ENCODE peak calls at places on chromosomes 16 and 17, in four cellular contexts. One of them, this sample, is unnamed.
A peak's percentile ranks its signal among the peaks of the same experiment; 100 is the strongest.

GRCh38 chr16:68490829-68491575 is 42.7 kb upstream of the SMPD3 start:
- DNase-seq in fibroblast of lung: peak; percentile 71
- DNase-seq in DND-41: peak; percentile 22
- DNase-seq in HCT116: peak; percentile 74
- DNase-seq in this sample: no peak

GRCh38 chr17:80877095-80877828 is 114.4 kb upstream of the CHMP6 start:
- DNase-seq in fibroblast of lung: no peak
- DNase-seq in DND-41: no peak
- DNase-seq in HCT116: no peak
- DNase-seq in this sample: peak; percentile 22

GRCh38 chr17:1724351-1724868 is at the start of gene WDR81:
- DNase-seq in fibroblast of lung: peak; percentile 81
- DNase-seq in DND-41: peak; percentile 90
- DNase-seq in HCT116: peak; percentile 48
- DNase-seq in this sample: peak; percentile 99

GRCh38 chr16:55039511-55039910 is 108.8 kb downstream of the IRX5 start:
- DNase-seq in fibroblast of lung: no peak
- DNase-seq in DND-41: no peak
- DNase-seq in HCT116: no peak
- DNase-seq in this sample: no peak

GRCh38 chr17:38512473-38513058 is 84.3 kb downstream of the ARHGAP23 start:
- DNase-seq in fibroblast of lung: no peak
- DNase-seq in DND-41: no peak
- DNase-seq in HCT116: no peak
- DNase-seq in this sample: peak; percentile 81

GRCh38 chr17:72187544-72187943 is 66.7 kb downstream of the SOX9 start:
- DNase-seq in fibroblast of lung: peak; percentile 65
- DNase-seq in DND-41: no peak
- DNase-seq in HCT116: no peak
- DNase-seq in this sample: no peak

GRCh38 chr17:59327891-59328290 is 3.6 kb upstream of the YPEL2 start:
- DNase-seq in fibroblast of lung: peak; percentile 41
- DNase-seq in DND-41: no peak
- DNase-seq in HCT116: no peak
- DNase-seq in this sample: no peak

GRCh38 chr17:29342148-29342765 is 47.9 kb upstream of the TAOK1 start:
- DNase-seq in fibroblast of lung: no peak
- DNase-seq in DND-41: no peak
- DNase-seq in HCT116: no peak
- DNase-seq in this sample: no peak

GRCh38 chr16:57999971-58000705 is at the start of gene ZNF319:
- DNase-seq in fibroblast of lung: peak; percentile 24
- DNase-seq in DND-41: peak; percentile 29
- DNase-seq in HCT116: no peak
- DNase-seq in this sample: peak; percentile 93

GRCh38 chr17:11298401-11298800 is 57.4 kb downstream of the SHISA6 start:
- DNase-seq in fibroblast of lung: no peak
- DNase-seq in DND-41: no peak
- DNase-seq in HCT116: no peak
- DNase-seq in this sample: no peak

GRCh38 chr16:48365601-48366164 is 19.5 kb downstream of the SIAH1 start:
- DNase-seq in fibroblast of lung: peak; percentile 83
- DNase-seq in DND-41: no peak
- DNase-seq in HCT116: peak; percentile 77
- DNase-seq in this sample: peak; percentile 90

GRCh38 chr17:2192367-2193028 is 111.1 kb downstream of the SMG6 start:
- DNase-seq in fibroblast of lung: peak; percentile 100
- DNase-seq in DND-41: peak; percentile 92
- DNase-seq in HCT116: peak; percentile 48
- DNase-seq in this sample: peak; percentile 81

GRCh38 chr16:59067207-59067606 is 333.1 kb upstream of the GOT2 start:
- DNase-seq in fibroblast of lung: peak; percentile 21
- DNase-seq in DND-41: no peak
- DNase-seq in HCT116: no peak
- DNase-seq in this sample: no peak

GRCh38 chr17:65514082-65514481 is 47.4 kb downstream of the AXIN2 start:
- DNase-seq in fibroblast of lung: peak; percentile 97
- DNase-seq in DND-41: no peak
- DNase-seq in HCT116: no peak
- DNase-seq in this sample: peak; percentile 93

GRCh38 chr16:49594706-49595534 is 221.3 kb downstream of the C16orf78 start:
- DNase-seq in fibroblast of lung: no peak
- DNase-seq in DND-41: no peak
- DNase-seq in HCT116: no peak
- DNase-seq in this sample: no peak

GRCh38 chr16:49598386-49599170 is 225.0 kb downstream of the C16orf78 start:
- DNase-seq in fibroblast of lung: no peak
- DNase-seq in DND-41: no peak
- DNase-seq in HCT116: no peak
- DNase-seq in this sample: peak; percentile 19

GRCh38 chr16:49596119-49596518 is 222.5 kb downstream of the C16orf78 start:
- DNase-seq in fibroblast of lung: peak; percentile 39
- DNase-seq in DND-41: no peak
- DNase-seq in HCT116: no peak
- DNase-seq in this sample: peak; percentile 92

GRCh38 chr16:49597796-49598195 is 224.2 kb downstream of the C16orf78 start:
- DNase-seq in fibroblast of lung: no peak
- DNase-seq in DND-41: no peak
- DNase-seq in HCT116: no peak
- DNase-seq in this sample: no peak

GRCh38 chr16:49596699-49597291 is 223.2 kb downstream of the C16orf78 start:
- DNase-seq in fibroblast of lung: no peak
- DNase-seq in DND-41: no peak
- DNase-seq in HCT116: no peak
- DNase-seq in this sample: no peak
- H3K4me1 ChIP-seq in fibroblast of lung: peaks cover 2% of the 10 kb centered on the region
- H3K4me1 ChIP-seq in DND-41: peaks cover 26% of the 10 kb centered on the region
- H3K4me1 ChIP-seq in HCT116: no peaks in the 10 kb centered on the region
- H3K4me1 ChIP-seq in this sample: peaks cover 15% of the 10 kb centered on the region

GRCh38 chr17:63925615-63926014 is 6.5 kb downstream of the CD79B start:
- DNase-seq in fibroblast of lung: no peak
- DNase-seq in DND-41: no peak
- DNase-seq in HCT116: no peak
- DNase-seq in this sample: peak; percentile 73
- H3K4me3 ChIP-seq in fibroblast of lung: no peak overlapping the region
- H3K4me3 ChIP-seq in DND-41: no peak overlapping the region
- H3K4me3 ChIP-seq in HCT116: no peak overlapping the region
- H3K4me3 ChIP-seq in this sample: no peak overlapping the region

GRCh38 chr16:73026754-73027654 is 20.9 kb downstream of the ZFHX3 start:
- DNase-seq in fibroblast of lung: no peak
- DNase-seq in DND-41: no peak
- DNase-seq in HCT116: no peak
- DNase-seq in this sample: peak; percentile 70
- H3K4me2 ChIP-seq in fibroblast of lung: no peak overlapping the region
- H3K4me2 ChIP-seq in DND-41: no peak overlapping the region
- H3K4me2 ChIP-seq in HCT116: no peak overlapping the region
- H3K4me2 ChIP-seq in this sample: no peak overlapping the region

GRCh38 chr16:46774743-46775177 is 26.6 kb upstream of the MYLK3 start:
- DNase-seq in fibroblast of lung: no peak
- DNase-seq in DND-41: no peak
- DNase-seq in HCT116: no peak
- DNase-seq in this sample: no peak
- H3K4me1 ChIP-seq in fibroblast of lung: no peaks in the 10 kb centered on the region
- H3K4me1 ChIP-seq in DND-41: no peaks in the 10 kb centered on the region
- H3K4me1 ChIP-seq in HCT116: no peaks in the 10 kb centered on the region
- H3K4me1 ChIP-seq in this sample: no peaks in the 10 kb centered on the region

GRCh38 chr16:89193576-89194293 is 6.6 kb downstream of the SLC22A31 start:
- DNase-seq in fibroblast of lung: no peak
- DNase-seq in DND-41: no peak
- DNase-seq in HCT116: no peak
- DNase-seq in this sample: peak; percentile 83
- H3K4me3 ChIP-seq in fibroblast of lung: no peak overlapping the region
- H3K4me3 ChIP-seq in DND-41: no peak overlapping the region
- H3K4me3 ChIP-seq in HCT116: peak overlapping the region; percentile 19
- H3K4me3 ChIP-seq in this sample: no peak overlapping the region

GRCh38 chr17:17937958-17938357 is 34.2 kb downstream of the TOM1L2 start:
- DNase-seq in fibroblast of lung: no peak
- DNase-seq in DND-41: no peak
- DNase-seq in HCT116: no peak
- DNase-seq in this sample: no peak

GRCh38 chr17:17942846-17943245 is 29.4 kb downstream of the TOM1L2 start:
- DNase-seq in fibroblast of lung: peak; percentile 73
- DNase-seq in DND-41: no peak
- DNase-seq in HCT116: no peak
- DNase-seq in this sample: no peak

GRCh38 chr17:17938388-17939107 is 33.7 kb downstream of the TOM1L2 start:
- DNase-seq in fibroblast of lung: peak; percentile 62
- DNase-seq in DND-41: no peak
- DNase-seq in HCT116: no peak
- DNase-seq in this sample: no peak

GRCh38 chr17:17941015-17941414 is 31.2 kb downstream of the TOM1L2 start:
- DNase-seq in fibroblast of lung: no peak
- DNase-seq in DND-41: no peak
- DNase-seq in HCT116: no peak
- DNase-seq in this sample: no peak

DNA sequence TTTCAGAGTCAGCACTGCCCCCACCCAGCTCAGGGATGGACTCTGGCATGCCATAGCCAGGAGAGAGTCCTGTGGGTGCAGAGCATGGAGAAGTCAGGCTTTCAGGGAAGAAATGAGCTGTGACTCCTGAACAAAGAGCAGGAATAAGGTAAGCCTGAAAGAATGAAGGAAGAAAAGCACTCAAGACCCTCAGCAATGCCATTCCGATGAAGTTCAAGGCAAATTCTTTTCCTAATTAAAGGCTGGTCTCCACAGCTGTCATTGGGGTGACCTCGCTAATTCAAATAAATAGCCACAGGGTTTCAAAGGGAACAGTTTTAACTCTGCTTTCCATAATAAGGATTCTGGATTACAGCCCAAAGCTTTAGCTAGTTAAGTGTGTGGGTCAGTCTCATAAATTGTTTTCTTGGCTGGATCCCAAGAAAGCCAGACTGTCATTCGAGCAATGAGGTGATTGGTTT is 31.7 kb downstream of the TOM1L2 start:
- DNase-seq in fibroblast of lung: peak; percentile 90
- DNase-seq in DND-41: no peak
- DNase-seq in HCT116: no peak
- DNase-seq in this sample: peak; percentile 73
- H3K4me2 ChIP-seq in fibroblast of lung: peak overlapping the region; percentile 65
- H3K4me2 ChIP-seq in DND-41: no peak overlapping the region
- H3K4me2 ChIP-seq in HCT116: peak overlapping the region; percentile 40
- H3K4me2 ChIP-seq in this sample: peak overlapping the region; percentile 47

GRCh38 chr16:87696796-87697195 is 69.0 kb downstream of the KLHDC4 start:
- DNase-seq in fibroblast of lung: no peak
- DNase-seq in DND-41: no peak
- DNase-seq in HCT116: no peak
- DNase-seq in this sample: peak; percentile 85
- H3K4me1 ChIP-seq in fibroblast of lung: no peaks in the 10 kb centered on the region
- H3K4me1 ChIP-seq in DND-41: no peaks in the 10 kb centered on the region
- H3K4me1 ChIP-seq in HCT116: no peaks in the 10 kb centered on the region
- H3K4me1 ChIP-seq in this sample: no peaks in the 10 kb centered on the region

DNA sequence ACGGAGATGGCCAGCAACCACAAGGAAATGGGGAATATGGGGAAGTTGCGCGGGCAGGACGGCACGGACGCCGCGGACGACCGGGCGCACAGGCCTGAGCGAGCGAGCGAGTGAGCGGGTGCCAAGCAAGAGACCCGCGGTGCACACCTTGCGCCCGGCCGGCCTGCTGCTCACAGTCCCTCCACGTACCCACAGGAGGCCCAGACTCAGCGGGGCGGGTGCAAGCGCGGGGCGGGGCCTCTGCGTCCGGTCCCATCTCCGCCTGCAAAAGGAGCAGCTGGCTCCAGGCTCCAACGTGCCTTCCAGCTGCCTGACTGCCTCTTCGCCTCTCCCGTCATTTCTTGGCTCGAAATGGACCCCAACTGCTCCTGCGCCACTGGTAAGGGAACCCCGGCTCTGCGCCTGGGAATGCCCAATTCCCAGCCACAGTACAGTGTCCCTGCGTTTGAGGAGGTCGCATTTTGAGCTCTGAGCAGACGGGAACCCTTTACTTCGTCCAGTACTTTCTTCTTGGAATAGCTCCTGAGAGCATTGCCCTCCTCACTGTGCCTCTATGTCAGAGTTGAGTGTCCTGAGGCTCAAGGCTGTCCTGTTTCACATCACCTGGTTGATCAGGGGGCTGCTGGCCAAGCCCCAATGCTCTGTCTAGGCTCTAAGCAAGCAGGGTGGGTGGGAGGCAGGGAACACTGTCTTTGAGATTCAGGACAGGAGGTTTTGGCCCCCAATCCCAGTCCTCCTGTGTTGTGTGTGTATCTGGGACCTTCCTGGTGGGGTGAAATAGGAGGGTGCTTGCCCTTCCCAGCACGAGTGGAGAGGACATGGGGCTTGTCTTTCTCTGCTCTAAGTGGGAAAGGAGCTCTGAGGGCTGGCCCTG is 8.1 kb upstream of the MT1E start:
- DNase-seq in fibroblast of lung: peak; percentile 73
- DNase-seq in DND-41: no peak
- DNase-seq in HCT116: no peak
- DNase-seq in this sample: peak; percentile 88
- H3K4me3 ChIP-seq in fibroblast of lung: peak overlapping the region; percentile 52
- H3K4me3 ChIP-seq in DND-41: no peak overlapping the region
- H3K4me3 ChIP-seq in HCT116: no peak overlapping the region
- H3K4me3 ChIP-seq in this sample: peak overlapping the region; percentile 69

DNA sequence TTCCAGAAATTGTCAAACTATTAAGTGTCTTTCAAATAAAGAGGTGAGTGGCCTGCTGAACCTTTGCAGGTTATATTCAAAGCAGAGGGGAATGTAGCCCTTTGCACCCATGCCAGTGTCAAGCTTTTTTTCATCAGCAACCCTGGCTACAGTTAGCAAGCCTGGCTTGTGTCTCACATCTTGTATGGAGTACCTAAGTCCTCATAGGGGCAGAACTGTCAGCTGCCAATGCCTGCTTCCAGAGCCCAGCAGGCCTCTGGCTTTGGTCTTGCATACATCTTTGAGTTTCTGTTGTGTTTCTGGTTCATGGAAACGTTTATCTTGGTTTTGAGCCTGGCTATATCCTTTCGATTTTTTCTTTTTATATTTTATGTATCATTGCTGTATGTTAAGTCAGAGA is 26.8 kb downstream of the REXO5 start:
- DNase-seq in fibroblast of lung: no peak
- DNase-seq in DND-41: no peak
- DNase-seq in HCT116: no peak
- DNase-seq in this sample: no peak
- H3K4me2 ChIP-seq in fibroblast of lung: no peak overlapping the region
- H3K4me2 ChIP-seq in DND-41: no peak overlapping the region
- H3K4me2 ChIP-seq in HCT116: no peak overlapping the region
- H3K4me2 ChIP-seq in this sample: no peak overlapping the region

GRCh38 chr16:88780100-88781062 is 4.6 kb downstream of the PIEZO1 start:
- DNase-seq in fibroblast of lung: no peak
- DNase-seq in DND-41: no peak
- DNase-seq in HCT116: no peak
- DNase-seq in this sample: peak; percentile 61
- H3K4me1 ChIP-seq in fibroblast of lung: peaks cover 38% of the 10 kb centered on the region
- H3K4me1 ChIP-seq in DND-41: peaks cover 42% of the 10 kb centered on the region
- H3K4me1 ChIP-seq in HCT116: peaks cover 51% of the 10 kb centered on the region
- H3K4me1 ChIP-seq in this sample: peaks cover 47% of the 10 kb centered on the region